ENCODE peak calls at places on chromosomes 2 and 18, in four cellular contexts. One of them, this sample, is unnamed.

GRCh38 chr2:135745545-135745944 is 3.9 kb downstream of the UBXN4 start:
- DNase-seq in psoas muscle: no peak
- DNase-seq in PC-3: peak; percentile 52
- DNase-seq in CD8-positive, alpha-beta T cell: no peak
- DNase-seq in this sample: no peak

GRCh38 chr2:188291617-188292445 is at the start of gene GULP1:
- DNase-seq in PC-3: peak; percentile 75
- DNase-seq in CD8-positive, alpha-beta T cell: no peak
- DNase-seq in psoas muscle: peak; percentile 89
- DNase-seq in this sample: peak; percentile 81

GRCh38 chr2:219171231-219171651 is 1.4 kb upstream of the SLC23A3 start:
- DNase-seq in psoas muscle: peak; percentile 84
- DNase-seq in PC-3: peak; percentile 75
- DNase-seq in CD8-positive, alpha-beta T cell: no peak
- DNase-seq in this sample: peak; percentile 83

GRCh38 chr2:201363857-201364560 is 6.9 kb upstream of the FLACC1 start:
- DNase-seq in CD8-positive, alpha-beta T cell: peak; percentile 12
- DNase-seq in PC-3: peak; percentile 84
- DNase-seq in psoas muscle: no peak
- DNase-seq in this sample: no peak

GRCh38 chr18:76564117-76564516 is 69.1 kb upstream of the ZNF516 start:
- DNase-seq in psoas muscle: no peak
- DNase-seq in PC-3: peak; percentile 87
- DNase-seq in CD8-positive, alpha-beta T cell: no peak
- DNase-seq in this sample: no peak

GRCh38 chr2:9366041-9366440 is 57.3 kb downstream of the ITGB1BP1 start:
- DNase-seq in psoas muscle: no peak
- DNase-seq in CD8-positive, alpha-beta T cell: no peak
- DNase-seq in PC-3: no peak
- DNase-seq in this sample: no peak

GRCh38 chr18:58567453-58568196 is 61.3 kb downstream of the ALPK2 start:
- DNase-seq in PC-3: peak; percentile 82
- DNase-seq in psoas muscle: no peak
- DNase-seq in CD8-positive, alpha-beta T cell: no peak
- DNase-seq in this sample: no peak

GRCh38 chr2:37318401-37318800 is 6.2 kb downstream of the PRKD3 start:
- DNase-seq in CD8-positive, alpha-beta T cell: no peak
- DNase-seq in PC-3: no peak
- DNase-seq in psoas muscle: no peak
- DNase-seq in this sample: no peak

GRCh38 chr18:78704960-78705600 is 274.5 kb upstream of the SALL3 start:
- DNase-seq in PC-3: no peak
- DNase-seq in psoas muscle: no peak
- DNase-seq in CD8-positive, alpha-beta T cell: no peak
- DNase-seq in this sample: no peak

GRCh38 chr2:119253114-119253702 is 29.6 kb downstream of the STEAP3 start:
- DNase-seq in psoas muscle: no peak
- DNase-seq in CD8-positive, alpha-beta T cell: no peak
- DNase-seq in PC-3: peak; percentile 51
- DNase-seq in this sample: no peak

GRCh38 chr18:9337875-9338274 is 3.3 kb downstream of the TWSG1 start:
- DNase-seq in PC-3: peak; percentile 66
- DNase-seq in CD8-positive, alpha-beta T cell: no peak
- DNase-seq in psoas muscle: no peak
- DNase-seq in this sample: no peak

GRCh38 chr2:239519921-239520585 is 119.2 kb upstream of the HDAC4 start:
- DNase-seq in psoas muscle: peak; percentile 24
- DNase-seq in PC-3: no peak
- DNase-seq in CD8-positive, alpha-beta T cell: no peak
- DNase-seq in this sample: no peak
- H3K4me3 ChIP-seq in psoas muscle: no peak overlapping the region
- H3K4me3 ChIP-seq in PC-3: no peak overlapping the region
- H3K4me3 ChIP-seq in CD8-positive, alpha-beta T cell: no peak overlapping the region
- H3K4me3 ChIP-seq in this sample: no peak overlapping the region

GRCh38 chr2:27765621-27766286 is 5.8 kb upstream of the MRPL33 start:
- DNase-seq in CD8-positive, alpha-beta T cell: peak; percentile 31
- DNase-seq in PC-3: no peak
- DNase-seq in psoas muscle: peak; percentile 76
- DNase-seq in this sample: no peak
- H3K4me3 ChIP-seq in CD8-positive, alpha-beta T cell: peak overlapping the region; percentile 34
- H3K4me3 ChIP-seq in PC-3: no peak overlapping the region
- H3K4me3 ChIP-seq in psoas muscle: peak overlapping the region; percentile 56
- H3K4me3 ChIP-seq in this sample: peak overlapping the region; percentile 27

GRCh38 chr2:88755836-88756235 is 64.4 kb downstream of the RPIA start:
- DNase-seq in PC-3: no peak
- DNase-seq in CD8-positive, alpha-beta T cell: no peak
- DNase-seq in psoas muscle: no peak
- DNase-seq in this sample: no peak

GRCh38 chr2:88753833-88754584 is 62.5 kb downstream of the RPIA start:
- DNase-seq in CD8-positive, alpha-beta T cell: peak; percentile 9
- DNase-seq in PC-3: no peak
- DNase-seq in psoas muscle: no peak
- DNase-seq in this sample: no peak

GRCh38 chr2:88754585-88755305 is 63.3 kb downstream of the RPIA start:
- DNase-seq in PC-3: no peak
- DNase-seq in psoas muscle: no peak
- DNase-seq in CD8-positive, alpha-beta T cell: no peak
- DNase-seq in this sample: no peak

GRCh38 chr2:88748005-88748404 is 56.5 kb downstream of the RPIA start:
- DNase-seq in psoas muscle: no peak
- DNase-seq in PC-3: no peak
- DNase-seq in CD8-positive, alpha-beta T cell: no peak
- DNase-seq in this sample: no peak

DNA sequence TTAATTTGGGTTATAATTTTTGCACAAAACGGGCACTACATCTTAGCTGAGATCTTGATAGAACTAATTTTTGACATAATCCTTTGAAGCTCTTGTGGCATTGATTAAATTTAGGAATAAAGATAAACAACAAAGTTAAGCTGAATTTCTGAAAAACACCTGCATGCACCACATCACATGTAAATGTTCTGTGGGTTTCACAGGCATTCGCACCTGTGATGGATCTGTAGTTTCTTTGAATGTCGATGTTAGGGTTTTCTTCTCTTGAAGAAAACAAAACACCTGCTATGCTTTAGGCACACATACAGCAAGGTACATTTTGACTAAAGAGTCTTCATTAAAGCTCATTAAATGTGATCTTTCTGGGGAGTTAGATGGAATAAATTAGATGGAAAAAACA is 60.3 kb downstream of the RPIA start:
- DNase-seq in psoas muscle: no peak
- DNase-seq in CD8-positive, alpha-beta T cell: no peak
- DNase-seq in PC-3: no peak
- DNase-seq in this sample: no peak
- H3K4me3 ChIP-seq in psoas muscle: no peak overlapping the region
- H3K4me3 ChIP-seq in CD8-positive, alpha-beta T cell: no peak overlapping the region
- H3K4me3 ChIP-seq in PC-3: no peak overlapping the region
- H3K4me3 ChIP-seq in this sample: no peak overlapping the region

DNA sequence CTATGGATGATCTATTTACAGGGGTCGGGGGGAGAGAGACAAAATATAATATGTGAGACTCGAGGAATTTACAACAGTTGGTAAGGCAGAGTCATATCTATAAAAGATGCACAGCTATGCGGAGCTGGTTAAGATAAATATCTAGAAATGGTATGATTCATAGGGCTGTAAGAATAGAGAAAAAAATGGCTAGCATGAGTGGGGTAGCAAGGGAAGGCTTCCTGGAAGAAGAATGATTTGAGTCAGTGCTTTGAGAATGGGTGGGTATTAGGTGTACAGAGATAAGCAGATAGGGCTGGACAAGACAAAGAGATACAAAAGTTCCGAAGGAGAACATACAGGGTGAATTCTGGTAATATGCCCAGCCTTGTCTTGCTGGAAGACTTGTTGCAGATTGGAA is 291.5 kb upstream of the CCDC68 start:
- DNase-seq in PC-3: peak; percentile 84
- DNase-seq in CD8-positive, alpha-beta T cell: no peak
- DNase-seq in psoas muscle: no peak
- DNase-seq in this sample: no peak
- H3K4me3 ChIP-seq in PC-3: peak overlapping the region; percentile 56
- H3K4me3 ChIP-seq in CD8-positive, alpha-beta T cell: no peak overlapping the region
- H3K4me3 ChIP-seq in psoas muscle: no peak overlapping the region
- H3K4me3 ChIP-seq in this sample: no peak overlapping the region

GRCh38 chr2:176063958-176064357 is 19.8 kb downstream of the EVX2 start:
- DNase-seq in psoas muscle: no peak
- DNase-seq in PC-3: no peak
- DNase-seq in CD8-positive, alpha-beta T cell: no peak
- DNase-seq in this sample: no peak

GRCh38 chr2:176066645-176067586 is 16.8 kb downstream of the EVX2 start:
- DNase-seq in CD8-positive, alpha-beta T cell: no peak
- DNase-seq in psoas muscle: no peak
- DNase-seq in PC-3: no peak
- DNase-seq in this sample: no peak

GRCh38 chr2:176068037-176068832 is 15.5 kb downstream of the EVX2 start:
- DNase-seq in PC-3: no peak
- DNase-seq in psoas muscle: no peak
- DNase-seq in CD8-positive, alpha-beta T cell: no peak
- DNase-seq in this sample: no peak

GRCh38 chr2:176071330-176072291 is 12.2 kb downstream of the EVX2 start:
- DNase-seq in CD8-positive, alpha-beta T cell: no peak
- DNase-seq in PC-3: no peak
- DNase-seq in psoas muscle: no peak
- DNase-seq in this sample: no peak

DNA sequence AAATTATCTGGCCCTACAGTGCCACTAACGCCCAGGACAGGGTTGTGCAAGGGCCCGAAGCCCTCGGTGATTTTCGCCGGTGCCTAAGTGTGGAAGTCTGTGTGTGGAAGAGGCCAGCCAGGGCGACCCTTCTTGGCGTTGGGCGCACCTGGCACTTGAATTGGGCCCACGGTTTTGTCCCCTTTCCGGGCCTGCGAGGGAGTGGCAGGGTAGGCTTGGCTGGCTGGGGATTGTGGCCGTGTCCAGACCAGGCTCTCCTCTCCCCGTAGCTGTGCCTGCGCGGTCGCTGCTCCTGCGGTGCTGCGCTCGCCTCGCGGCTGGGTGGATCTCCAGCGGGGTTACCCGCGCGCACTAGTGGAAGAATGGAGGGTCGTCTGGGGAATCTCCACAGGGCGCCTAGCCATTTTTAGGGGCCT is 16.2 kb downstream of the EVX2 start:
- DNase-seq in CD8-positive, alpha-beta T cell: no peak
- DNase-seq in PC-3: no peak
- DNase-seq in psoas muscle: no peak
- DNase-seq in this sample: no peak
- H3K4me3 ChIP-seq in CD8-positive, alpha-beta T cell: peak overlapping the region; percentile 8
- H3K4me3 ChIP-seq in PC-3: no peak overlapping the region
- H3K4me3 ChIP-seq in psoas muscle: peak overlapping the region; percentile 61
- H3K4me3 ChIP-seq in this sample: peak overlapping the region; percentile 29

GRCh38 chr2:207162319-207162718 is 3.4 kb downstream of the KLF7 start:
- DNase-seq in PC-3: no peak
- DNase-seq in CD8-positive, alpha-beta T cell: no peak
- DNase-seq in psoas muscle: no peak
- DNase-seq in this sample: no peak
- H3K4me3 ChIP-seq in PC-3: no peak overlapping the region
- H3K4me3 ChIP-seq in CD8-positive, alpha-beta T cell: no peak overlapping the region
- H3K4me3 ChIP-seq in psoas muscle: peak overlapping the region; percentile 88
- H3K4me3 ChIP-seq in this sample: peak overlapping the region; percentile 85

GRCh38 chr2:26846881-26847662 is 860 bp upstream of the DPYSL5 start:
- DNase-seq in psoas muscle: no peak
- DNase-seq in CD8-positive, alpha-beta T cell: no peak
- DNase-seq in PC-3: no peak
- DNase-seq in this sample: no peak

GRCh38 chr2:26846334-26846863 is 1.5 kb upstream of the DPYSL5 start:
- DNase-seq in CD8-positive, alpha-beta T cell: peak; percentile 33
- DNase-seq in PC-3: peak; percentile 85
- DNase-seq in psoas muscle: peak; percentile 83
- DNase-seq in this sample: no peak

GRCh38 chr2:26849056-26850001 is 1.4 kb downstream of the DPYSL5 start:
- DNase-seq in CD8-positive, alpha-beta T cell: no peak
- DNase-seq in psoas muscle: peak; percentile 55
- DNase-seq in PC-3: no peak
- DNase-seq in this sample: no peak

GRCh38 chr2:26848336-26849055 is 564 bp downstream of the DPYSL5 start:
- DNase-seq in PC-3: no peak
- DNase-seq in CD8-positive, alpha-beta T cell: no peak
- DNase-seq in psoas muscle: peak; percentile 55
- DNase-seq in this sample: no peak

GRCh38 chr2:26847663-26848335 is at the start of gene DPYSL5:
- DNase-seq in PC-3: no peak
- DNase-seq in psoas muscle: no peak
- DNase-seq in CD8-positive, alpha-beta T cell: no peak
- DNase-seq in this sample: no peak
- H3K4me3 ChIP-seq in PC-3: peak within 1 kb of the TSS; percentile 57
- H3K4me3 ChIP-seq in psoas muscle: peak within 1 kb of the TSS; percentile 59
- H3K4me3 ChIP-seq in CD8-positive, alpha-beta T cell: peak within 1 kb of the TSS; percentile 43
- H3K4me3 ChIP-seq in this sample: peak within 1 kb of the TSS; percentile 46

GRCh38 chr2:42753188-42753813 is 10.6 kb downstream of the OXER1 start:
- DNase-seq in PC-3: no peak
- DNase-seq in psoas muscle: no peak
- DNase-seq in CD8-positive, alpha-beta T cell: no peak
- DNase-seq in this sample: no peak
- H3K4me3 ChIP-seq in PC-3: no peak overlapping the region
- H3K4me3 ChIP-seq in psoas muscle: peak overlapping the region; percentile 50
- H3K4me3 ChIP-seq in CD8-positive, alpha-beta T cell: no peak overlapping the region
- H3K4me3 ChIP-seq in this sample: no peak overlapping the region